ENCODE peak calls at places on chromosomes 1 and 21, in nine cellular contexts. F, Q, O, D, X, K, U, B and Y are unnamed samples. For H3K9me3 and H3K36me3, the result is how much of the 10 kb centered on the place peaks cover.

GRCh38 chr1:65114312-65114711 is 33.7 kb upstream of the AK4 start:
- DNase-seq in F (peak), Q (no peak), O (no peak), D (peak), X (peak), K (no peak), U (no peak), B (no peak), Y (no peak)

GRCh38 chr1:21368514-21369289 is 71.2 kb upstream of the NBPF3 start:
- DNase-seq in F (peak), Q (peak), O (peak), D (peak), X (peak), K (peak), U (peak), B (peak), Y (peak)

GRCh38 chr1:84888753-84889152 is 4.3 kb downstream of the LPAR3 start:
- DNase-seq in F (no peak), Q (no peak), O (no peak), D (no peak), X (no peak), K (no peak), U (no peak), B (no peak), Y (no peak)

GRCh38 chr1:54955359-54955758 is 25.1 kb upstream of the TMEM61 start:
- DNase-seq in F (no peak), Q (no peak), O (no peak), D (peak), X (no peak), K (peak), U (no peak), B (no peak), Y (peak)

GRCh38 chr1:200919386-200919785 is 24.7 kb downstream of the INAVA start:
- DNase-seq in F (no peak), Q (no peak), O (no peak), D (no peak), X (no peak), K (no peak), U (no peak), B (no peak), Y (no peak)

GRCh38 chr1:207345644-207346561 is 24.4 kb downstream of the CD55 start:
- DNase-seq in F (no peak), Q (no peak), O (no peak), D (no peak), X (no peak), K (no peak), U (no peak), B (no peak), Y (no peak)

GRCh38 chr1:150566589-150567340 is 12.6 kb downstream of the MCL1 start:
- DNase-seq in F (no peak), Q (no peak), O (peak), D (no peak), X (no peak), K (no peak), U (no peak), B (no peak), Y (no peak)

GRCh38 chr21:17585875-17586450 is 26.7 kb downstream of the BTG3 start:
- DNase-seq in F (peak), Q (no peak), O (no peak), D (peak), X (peak), K (peak), U (no peak), B (no peak), Y (no peak)

GRCh38 chr21:45016491-45017375 is 57.6 kb upstream of the ADARB1 start:
- DNase-seq in F (no peak), Q (no peak), O (no peak), D (no peak), X (no peak), K (no peak), U (peak), B (peak), Y (no peak)

GRCh38 chr1:20371411-20371810 is 80.7 kb downstream of the VWA5B1 start:
- DNase-seq in F (peak), Q (no peak), O (no peak), D (peak), X (peak), K (peak), U (no peak), B (no peak), Y (no peak)

GRCh38 chr1:29004813-29005212 is 90.4 kb downstream of the EPB41 start:
- DNase-seq in F (no peak), Q (no peak), O (no peak), D (no peak), X (no peak), K (no peak), U (no peak), B (no peak), Y (no peak)

GRCh38 chr1:239826209-239826608 is 265.5 kb upstream of the FMN2 start:
- DNase-seq in F (no peak), Q (no peak), O (no peak), D (no peak), X (no peak), K (no peak), U (no peak), B (no peak), Y (no peak)

GRCh38 chr1:85297855-85298629 is 21.6 kb upstream of the BCL10 start:
- DNase-seq in F (no peak), Q (peak), O (no peak), D (peak), X (peak), K (peak), U (no peak), B (no peak), Y (peak)

GRCh38 chr1:41862411-41863221 is 56.1 kb downstream of the HIVEP3 start:
- DNase-seq in F (no peak), Q (no peak), O (no peak), D (peak), X (peak), K (peak), U (no peak), B (no peak), Y (peak)

GRCh38 chr1:89274431-89274857 is 1.8 kb upstream of the GBP5 start:
- DNase-seq in F (no peak), Q (peak), O (no peak), D (peak), X (no peak), K (peak), U (no peak), B (no peak), Y (peak)

GRCh38 chr1:97893844-97894243 is 27.0 kb downstream of the DPYD start:
- DNase-seq in F (no peak), Q (no peak), O (no peak), D (peak), X (no peak), K (peak), U (no peak), B (no peak), Y (no peak)

GRCh38 chr1:54413295-54413694 is 7.1 kb upstream of the SSBP3 start:
- DNase-seq in F (no peak), Q (no peak), O (no peak), D (peak), X (peak), K (no peak), U (peak), B (no peak), Y (peak)

GRCh38 chr21:28944296-28944695 is 48.4 kb downstream of the LTN1 start:
- DNase-seq in F (no peak), Q (no peak), O (no peak), D (peak), X (no peak), K (peak), U (no peak), B (no peak), Y (no peak)

GRCh38 chr1:48109390-48110009 is 112.3 kb upstream of the TRABD2B start:
- DNase-seq in F (peak), Q (peak), O (no peak), D (peak), X (peak), K (peak), U (no peak), B (no peak), Y (no peak)

GRCh38 chr1:211114446-211114845 is 19.5 kb downstream of the KCNH1 start:
- DNase-seq in F (no peak), Q (no peak), O (no peak), D (no peak), X (no peak), K (no peak), U (no peak), B (no peak), Y (no peak)

GRCh38 chr1:14997646-14998276 is 155.8 kb upstream of the TMEM51 start:
- DNase-seq in F (no peak), Q (no peak), O (no peak), D (no peak), X (no peak), K (no peak), U (no peak), B (no peak), Y (no peak)

GRCh38 chr1:100360790-100361232 is 8.5 kb downstream of the CDC14A start:
- DNase-seq in F (peak), Q (no peak), O (peak), D (peak), X (no peak), K (peak), U (no peak), B (no peak), Y (peak)

GRCh38 chr1:184035719-184036516 is 1.6 kb downstream of the COLGALT2 start:
- DNase-seq in F (no peak), Q (peak), O (no peak), D (no peak), X (no peak), K (no peak), U (peak), B (no peak), Y (no peak)

GRCh38 chr21:44697811-44698734 is 1.1 kb downstream of the KRTAP10-12 start:
- DNase-seq in F (no peak), Q (no peak), O (no peak), D (no peak), X (peak), K (no peak), U (no peak), B (peak), Y (no peak)

GRCh38 chr1:236401698-236402097 is 7.6 kb downstream of the EDARADD start:
- DNase-seq in F (no peak), Q (no peak), O (no peak), D (no peak), X (no peak), K (no peak), U (no peak), B (no peak), Y (no peak)

GRCh38 chr21:38439957-38440356 is 58.3 kb downstream of the ERG start:
- DNase-seq in F (no peak), Q (no peak), O (no peak), D (no peak), X (no peak), K (no peak), U (no peak), B (no peak), Y (no peak)

GRCh38 chr1:83573776-83574175 is 425.2 kb downstream of the TTLL7 start:
- DNase-seq in F (no peak), Q (no peak), O (no peak), D (no peak), X (no peak), K (no peak), U (no peak), B (no peak), Y (no peak)

GRCh38 chr1:83571536-83571935 is 427.4 kb downstream of the TTLL7 start:
- DNase-seq in F (no peak), Q (no peak), O (no peak), D (no peak), X (no peak), K (no peak), U (no peak), B (no peak), Y (no peak)

DNA sequence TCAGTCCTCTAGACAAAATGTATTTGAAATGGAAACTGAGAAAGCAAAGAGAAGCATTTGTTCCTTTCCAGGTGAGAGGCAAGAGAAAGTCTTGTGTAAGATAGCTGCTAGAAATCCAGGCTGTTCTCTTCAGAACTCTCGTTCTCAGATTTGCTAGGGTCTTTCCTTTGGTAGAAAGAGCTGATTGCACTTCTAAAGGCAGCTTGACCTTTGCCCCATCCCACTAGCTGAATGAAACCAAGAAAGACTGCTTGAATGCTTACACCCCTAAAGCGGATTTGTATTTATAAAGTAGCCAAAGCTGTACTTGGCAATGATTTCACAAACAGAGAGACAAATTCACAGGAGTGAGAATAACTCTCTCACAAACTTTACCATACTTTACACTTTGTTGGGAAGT is 424.2 kb downstream of the TTLL7 start:
- DNase-seq in F (peak), Q (no peak), O (no peak), D (no peak), X (no peak), K (no peak), U (no peak), B (no peak), Y (no peak)
- H3K9me3 ChIP-seq in F (under half), Q (under half), O (under half), D (under half), X (under half), K (under half), U (under half), B (under half), Y (under half)

GRCh38 chr1:226731257-226731893 is 7.7 kb downstream of the ITPKB start:
- DNase-seq in F (no peak), Q (no peak), O (no peak), D (no peak), X (no peak), K (no peak), U (no peak), B (no peak), Y (no peak)
- H3K36me3 ChIP-seq in F (under half), Q (under half), O (under half), D (under half), X (under half), K (under half), U (under half), B (under half), Y (under half)

GRCh38 chr1:248417854-248418253 is 15.0 kb downstream of the OR2T1 start:
- DNase-seq in F (no peak), Q (no peak), O (no peak), D (no peak), X (no peak), K (no peak), U (no peak), B (no peak), Y (no peak)

GRCh38 chr1:248421384-248421783 is 18.5 kb downstream of the OR2T1 start:
- DNase-seq in F (no peak), Q (no peak), O (no peak), D (peak), X (no peak), K (peak), U (no peak), B (no peak), Y (no peak)

GRCh38 chr1:248416226-248416625 is 13.4 kb downstream of the OR2T1 start:
- DNase-seq in F (no peak), Q (no peak), O (no peak), D (no peak), X (no peak), K (no peak), U (no peak), B (no peak), Y (no peak)
- H3K9me3 ChIP-seq in F (under half), Q (under half), O (under half), D (under half), X (under half), K (under half), U (under half), B (under half), Y (under half)

GRCh38 chr21:46429754-46430681 is 28.7 kb upstream of the DIP2A start:
- DNase-seq in F (no peak), Q (no peak), O (no peak), D (no peak), X (no peak), K (no peak), U (no peak), B (peak), Y (no peak)
- H3K36me3 ChIP-seq in F (under half), Q (under half), O (under half), D (under half), X (under half), K (under half), U (half or more), B (under half), Y (half or more)

DNA sequence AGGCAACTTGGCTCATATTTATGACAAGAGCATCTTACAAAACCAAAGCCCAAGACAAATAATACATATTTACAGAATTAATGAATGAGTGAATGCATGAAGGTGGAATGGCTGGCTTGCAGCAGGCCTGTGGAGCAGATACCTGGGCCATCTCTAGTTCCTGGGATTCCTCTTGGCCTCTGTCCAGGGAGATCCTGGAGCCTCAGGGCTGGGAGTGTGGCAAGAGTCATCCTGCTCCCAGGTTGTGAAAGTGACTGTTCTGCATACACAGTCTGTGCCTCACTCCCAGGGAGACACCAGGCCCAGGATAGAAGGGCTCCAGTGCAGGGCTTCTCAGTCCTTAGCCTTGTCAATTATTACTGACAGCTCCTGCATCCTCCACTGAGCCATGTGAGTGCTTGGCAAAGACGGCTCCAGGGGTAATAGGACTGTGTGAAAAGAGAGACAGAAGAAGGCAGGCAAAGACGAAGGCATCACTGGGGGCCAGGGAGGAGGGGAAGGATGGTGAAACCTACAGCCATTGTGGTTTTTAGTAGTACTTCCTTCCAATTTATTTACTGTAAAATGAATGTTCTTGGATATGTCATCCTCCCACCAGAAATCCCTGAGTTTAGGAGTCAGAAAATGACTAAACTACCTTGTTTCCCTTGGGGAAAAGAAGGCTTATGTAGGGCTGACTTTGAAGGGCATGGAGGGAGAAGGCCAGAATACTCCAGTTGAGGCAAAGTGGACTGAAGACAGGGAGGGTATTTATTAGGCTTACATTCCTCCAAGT is 14.3 kb upstream of the KPRP start:
- DNase-seq in F (no peak), Q (no peak), O (no peak), D (no peak), X (no peak), K (no peak), U (no peak), B (no peak), Y (no peak)
- H3K9me3 ChIP-seq in F (under half), Q (under half), O (under half), D (under half), X (under half), K (under half), U (under half), B (under half), Y (under half)

DNA sequence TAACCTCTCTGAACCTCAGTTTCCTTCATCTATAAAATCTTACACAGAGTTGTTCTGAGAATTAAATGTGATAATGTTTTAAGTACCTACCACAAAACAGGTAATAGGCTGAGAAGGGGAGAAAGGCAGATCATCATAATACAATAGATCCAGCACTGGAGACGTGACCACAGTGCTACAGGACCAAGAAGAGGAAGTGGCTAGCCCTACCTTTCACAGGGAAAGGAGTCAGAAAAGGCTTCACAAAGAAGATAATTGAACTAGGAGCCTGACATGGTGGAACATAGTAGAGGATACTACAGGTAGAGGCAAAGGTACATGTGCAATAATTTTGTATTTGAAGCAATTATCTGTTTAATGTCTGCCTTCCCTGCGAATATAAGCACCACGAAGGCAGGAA is 45.1 kb downstream of the ERI3 start:
- DNase-seq in F (no peak), Q (no peak), O (no peak), D (no peak), X (no peak), K (no peak), U (no peak), B (no peak), Y (no peak)
- H3K36me3 ChIP-seq in F (under half), Q (under half), O (under half), D (under half), X (under half), K (under half), U (half or more), B (under half), Y (half or more)

GRCh38 chr1:2826736-2827292 is 25.3 kb upstream of the TTC34 start:
- DNase-seq in F (no peak), Q (no peak), O (no peak), D (no peak), X (no peak), K (no peak), U (no peak), B (peak), Y (no peak)
- H3K9me3 ChIP-seq in F (under half), Q (under half), O (under half), D (under half), X (under half), K (under half), U (under half), B (under half), Y (under half)

GRCh38 chr1:43434256-43434655 is 19.5 kb downstream of the HYI start:
- DNase-seq in F (no peak), Q (no peak), O (no peak), D (no peak), X (no peak), K (no peak), U (no peak), B (no peak), Y (no peak)
- H3K36me3 ChIP-seq in F (under half), Q (under half), O (under half), D (under half), X (under half), K (under half), U (half or more), B (under half), Y (under half)

GRCh38 chr1:247037483-247038320 is 29.8 kb upstream of the ZNF695 start:
- DNase-seq in F (no peak), Q (no peak), O (no peak), D (no peak), X (no peak), K (no peak), U (no peak), B (no peak), Y (no peak)

GRCh38 chr1:247047260-247047659 is 31.4 kb downstream of the ZNF670 start:
- DNase-seq in F (no peak), Q (no peak), O (no peak), D (no peak), X (no peak), K (no peak), U (no peak), B (no peak), Y (no peak)

GRCh38 chr1:247047702-247048101 is 30.9 kb downstream of the ZNF670 start:
- DNase-seq in F (no peak), Q (no peak), O (no peak), D (no peak), X (no peak), K (no peak), U (no peak), B (no peak), Y (no peak)

GRCh38 chr1:247043406-247043805 is 35.2 kb downstream of the ZNF670 start:
- DNase-seq in F (no peak), Q (no peak), O (no peak), D (no peak), X (no peak), K (no peak), U (no peak), B (no peak), Y (no peak)
- H3K9me3 ChIP-seq in F (under half), Q (under half), O (half or more), D (under half), X (under half), K (under half), U (under half), B (under half), Y (under half)

DNA sequence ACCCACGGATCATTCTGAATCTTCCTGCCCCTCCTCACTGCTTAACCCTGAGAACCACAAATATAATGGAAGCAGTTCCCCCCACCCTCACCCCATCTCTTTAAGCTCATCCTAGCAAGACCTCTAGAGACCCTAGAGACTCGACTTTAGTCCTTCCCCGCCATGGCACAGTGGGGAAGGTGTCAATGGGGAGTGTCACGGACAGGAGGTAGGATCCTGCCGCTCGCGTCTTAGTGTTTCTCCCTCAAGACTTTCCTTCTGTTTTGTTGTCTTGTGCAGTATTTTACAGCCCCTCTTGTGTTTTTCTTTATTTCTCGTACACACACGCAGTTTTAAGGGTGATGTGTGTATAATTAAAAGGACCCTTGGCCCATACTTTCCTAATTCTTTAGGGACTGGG is 677 bp upstream of the PMF1 start:
- DNase-seq in F (no peak), Q (no peak), O (no peak), D (no peak), X (no peak), K (no peak), U (no peak), B (no peak), Y (no peak)
- H3K36me3 ChIP-seq in F (under half), Q (under half), O (under half), D (under half), X (under half), K (under half), U (half or more), B (under half), Y (under half)